ENCODE peak calls at places on chromosomes 4 and X, in six cellular contexts. H, M, V, R, Q and S are unnamed samples.
A peak's percentile ranks its signal among the peaks of the same experiment; 100 is the strongest.

GRCh38 chr4:36348403-36348938 is 67.1 kb downstream of the DTHD1 start:
- DNase-seq in H (no peak), M (no peak), V (no peak), R (no peak), Q (peak; percentile 66), S (no peak)

GRCh38 chrX:150873616-150874015 is 24.9 kb downstream of the CD99L2 start:
- DNase-seq in H (no peak), M (peak; percentile 6), V (peak; percentile 12), R (no peak), Q (no peak), S (no peak)

GRCh38 chrX:14700982-14701381 is 171.6 kb downstream of the GLRA2 start:
- DNase-seq in H (no peak), M (no peak), V (no peak), R (no peak), Q (no peak), S (no peak)

GRCh38 chrX:39769748-39770147 is 328.0 kb downstream of the BCOR start:
- DNase-seq in H (no peak), M (no peak), V (no peak), R (no peak), Q (no peak), S (no peak)

GRCh38 chr4:138013625-138014024 is 228.5 kb downstream of the SLC7A11 start:
- DNase-seq in H (no peak), M (no peak), V (no peak), R (no peak), Q (no peak), S (no peak)

GRCh38 chr4:164768516-164768915 is 14.6 kb downstream of the SMIM31 start:
- DNase-seq in H (no peak), M (peak; percentile 6), V (no peak), R (no peak), Q (no peak), S (peak; percentile 40)

GRCh38 chrX:13001961-13002671 is 27.2 kb downstream of the TMSB4X start:
- DNase-seq in H (no peak), M (no peak), V (no peak), R (no peak), Q (no peak), S (no peak)

GRCh38 chr4:94486372-94486801 is 34.6 kb downstream of the PDLIM5 start:
- DNase-seq in H (no peak), M (no peak), V (peak; percentile 82), R (no peak), Q (no peak), S (peak; percentile 30)

GRCh38 chrX:36897690-36898089 is 110.5 kb upstream of the FAM47C start:
- DNase-seq in H (no peak), M (no peak), V (no peak), R (no peak), Q (no peak), S (no peak)

GRCh38 chr4:18980516-18981233 is 959.1 kb upstream of the LCORL start:
- DNase-seq in H (no peak), M (no peak), V (no peak), R (no peak), Q (peak; percentile 19), S (no peak)

GRCh38 chrX:39652336-39652735 is 445.4 kb downstream of the BCOR start:
- DNase-seq in H (no peak), M (peak; percentile 6), V (peak; percentile 1), R (peak; percentile 59), Q (no peak), S (no peak)

GRCh38 chr4:2941138-2942036 is 21.8 kb downstream of the NOP14 start:
- DNase-seq in H (no peak), M (no peak), V (no peak), R (no peak), Q (no peak), S (no peak)

GRCh38 chr4:56907009-56907408 is 691 bp upstream of the REST start:
- DNase-seq in H (no peak), M (no peak), V (no peak), R (peak; percentile 11), Q (no peak), S (no peak)

DNA sequence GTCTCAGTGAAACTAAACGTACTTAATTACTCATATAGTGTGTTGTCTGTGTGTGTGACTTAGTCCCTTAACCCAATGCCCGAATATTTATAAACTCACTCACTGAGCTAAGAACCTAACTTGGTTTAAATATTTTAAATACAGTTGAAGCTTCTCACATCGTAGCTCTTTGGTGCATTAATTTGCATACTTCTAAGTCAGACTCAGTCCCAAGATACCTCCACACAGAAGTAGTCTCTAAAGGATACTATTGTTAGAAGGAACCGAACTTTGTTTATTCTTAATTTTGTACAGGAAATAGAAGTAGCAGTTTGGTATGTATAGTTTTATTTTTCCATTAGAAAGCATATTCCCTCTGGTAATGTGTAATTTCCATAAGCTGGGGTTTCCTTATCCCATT is 54.0 kb upstream of the NKAP start:
- DNase-seq in H (no peak), M (no peak), V (no peak), R (no peak), Q (no peak), S (no peak)
- TF ChIP-seq EZH2 in H (no peak), M (no peak), V (no peak), R (no peak), Q (no peak), S (no peak)

DNA sequence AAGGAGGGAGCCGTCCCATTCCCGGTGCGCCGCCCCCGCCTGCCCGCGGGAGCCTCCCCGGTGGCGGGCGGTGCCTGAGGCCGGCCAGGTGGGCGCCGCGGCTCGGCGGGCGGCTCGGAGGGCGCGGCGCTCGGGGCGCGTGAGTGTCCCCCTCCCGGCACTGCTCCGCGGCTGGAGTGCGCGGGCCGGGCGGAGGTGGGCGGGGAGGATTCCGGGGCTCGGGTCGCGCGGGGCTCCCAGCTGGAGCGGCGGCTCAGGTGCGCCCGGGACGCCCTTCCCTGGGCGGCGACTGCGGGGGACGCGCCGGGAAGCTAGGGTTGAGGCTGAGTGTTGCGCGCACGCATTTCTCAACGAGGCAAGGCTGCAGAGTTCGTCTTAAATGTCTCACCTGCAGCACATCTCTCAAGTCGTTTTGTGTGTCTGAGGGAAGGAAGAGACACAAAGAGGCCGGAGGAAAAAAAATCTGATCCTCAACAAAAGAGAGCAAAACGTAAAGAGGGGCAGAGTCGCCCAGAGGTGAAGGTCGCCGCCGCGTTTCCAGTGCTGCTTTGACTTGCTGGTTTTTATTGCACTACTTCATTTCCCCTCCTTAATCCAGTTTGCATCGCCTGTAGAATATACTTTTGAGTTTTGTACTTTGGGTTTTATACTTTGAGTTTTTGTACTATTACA is 106.7 kb upstream of the STOX2 start:
- DNase-seq in H (no peak), M (no peak), V (no peak), R (no peak), Q (no peak), S (no peak)
- TF ChIP-seq POLR2AphosphoS5 in H (no peak), M (no peak), V (no peak), R (no peak), Q (no peak), S (no peak)

DNA sequence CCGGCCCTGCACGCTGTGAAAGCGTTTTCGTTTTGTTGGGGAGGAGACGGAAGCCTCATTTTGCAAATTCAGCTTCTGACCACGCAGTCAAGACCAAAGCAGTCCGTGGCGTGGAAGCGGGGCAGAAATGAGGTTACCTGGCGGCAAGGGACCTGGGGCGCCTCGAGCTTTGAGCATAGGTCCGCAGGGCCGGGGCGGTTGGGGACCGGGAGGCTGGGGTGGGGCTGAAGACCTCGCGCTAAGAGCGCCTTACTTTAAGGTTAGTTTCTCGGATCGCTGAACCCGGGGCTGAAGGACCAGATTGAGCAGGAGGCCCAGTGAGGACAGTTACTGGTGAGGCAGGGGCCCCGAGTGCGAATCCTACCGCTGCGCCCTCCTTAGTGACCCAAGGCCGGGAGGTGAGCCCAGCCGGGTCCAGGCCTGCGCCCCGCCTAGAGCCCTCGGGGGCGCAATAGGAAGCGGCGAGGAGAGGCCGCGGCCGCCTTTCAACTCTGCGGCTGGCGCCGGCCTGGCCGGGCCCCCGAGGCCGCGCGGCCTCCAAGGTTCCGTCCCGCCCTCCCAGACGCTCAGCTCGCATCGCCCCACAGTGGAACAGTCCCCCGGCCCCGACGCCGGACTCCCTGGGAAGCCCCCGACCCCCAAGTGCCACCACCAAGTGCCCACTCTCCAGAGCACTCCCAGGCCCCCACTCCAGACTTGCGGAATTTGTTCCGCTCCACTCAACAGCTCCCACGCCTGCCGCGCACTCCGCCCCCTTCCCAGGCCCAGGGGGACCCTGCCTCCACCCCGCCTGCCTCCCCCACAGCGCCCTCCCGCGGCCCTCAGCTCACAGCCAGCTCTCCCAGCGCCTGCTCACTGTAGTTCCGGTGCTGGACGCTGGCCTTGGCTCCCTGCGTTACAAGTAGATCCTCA is 7.6 kb downstream of the MSX1 start:
- DNase-seq in H (no peak), M (no peak), V (no peak), R (no peak), Q (no peak), S (no peak)
- TF ChIP-seq EZH2 in H (no peak), M (no peak), V (no peak), R (no peak), Q (no peak), S (no peak)

GRCh38 chr4:159227984-159228383 is 125.1 kb downstream of the RAPGEF2 start:
- DNase-seq in H (peak; percentile 3), M (peak; percentile 48), V (peak; percentile 91), R (no peak), Q (no peak), S (no peak)
- TF ChIP-seq POLR2AphosphoS5 in H (no peak), M (no peak), V (peak; percentile 73), R (no peak), Q (no peak), S (no peak)

GRCh38 chr4:141130947-141131545 is 2.2 kb downstream of the RNF150 start:
- DNase-seq in H (no peak), M (no peak), V (no peak), R (no peak), Q (no peak), S (no peak)

GRCh38 chr4:141132689-141133145 is 552 bp downstream of the RNF150 start:
- DNase-seq in H (no peak), M (no peak), V (no peak), R (no peak), Q (no peak), S (no peak)

GRCh38 chr4:141133146-141134006 is at the start of gene RNF150:
- DNase-seq in H (peak; percentile 65), M (no peak), V (peak; percentile 79), R (peak; percentile 51), Q (peak; percentile 9), S (peak; percentile 83)

GRCh38 chr4:141134051-141134450 is 782 bp upstream of the RNF150 start:
- DNase-seq in H (no peak), M (no peak), V (no peak), R (no peak), Q (no peak), S (no peak)

DNA sequence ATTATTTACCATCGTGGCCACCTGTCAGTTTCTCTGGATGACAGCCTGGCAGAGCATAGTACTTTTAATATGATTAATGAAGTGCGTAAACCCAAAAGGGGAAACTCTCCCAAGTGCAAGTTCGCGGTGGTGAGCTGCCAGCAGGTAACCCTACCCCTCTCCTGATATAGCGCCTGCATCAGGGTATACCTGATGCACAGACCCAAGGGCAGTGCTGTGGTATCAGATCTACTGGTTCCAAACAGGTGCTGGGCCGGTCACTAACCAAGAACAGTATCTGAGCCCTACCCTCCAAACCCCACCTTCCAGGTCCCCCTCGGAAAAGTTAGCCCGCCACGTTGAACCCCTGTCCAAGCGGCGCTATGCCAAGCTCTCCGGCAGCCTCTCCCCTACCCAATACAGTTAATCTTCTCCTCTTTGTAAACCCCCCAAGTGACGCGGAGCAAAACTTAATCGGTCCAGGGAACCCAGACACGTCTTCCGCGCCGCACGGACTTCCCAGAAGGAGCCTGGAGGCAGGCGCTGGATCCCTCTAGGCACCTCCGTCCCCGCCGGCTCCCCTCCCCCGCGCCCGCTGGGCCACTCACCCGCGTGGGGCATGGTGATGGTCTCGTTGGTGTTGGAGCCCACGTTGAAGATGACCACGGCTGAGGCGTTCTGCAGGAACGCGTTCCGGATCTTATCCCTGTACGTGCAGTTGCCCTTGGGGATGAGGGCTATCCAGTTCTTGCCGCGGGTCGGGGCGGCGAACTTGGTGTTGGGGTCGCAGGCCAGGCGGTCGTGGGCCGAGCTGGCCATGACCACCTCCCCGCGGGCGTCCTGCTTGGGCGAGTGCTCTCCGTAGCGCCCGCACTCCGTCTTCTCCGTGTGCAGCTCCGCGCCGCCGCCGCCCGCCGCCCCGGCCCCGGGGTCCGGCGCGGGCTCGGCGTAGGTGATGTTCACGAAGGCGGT is 1.3 kb downstream of the RNF150 start:
- DNase-seq in H (no peak), M (no peak), V (peak; percentile 30), R (no peak), Q (no peak), S (no peak)
- TF ChIP-seq EZH2 in H (no peak), M (no peak), V (peak; percentile 69), R (no peak), Q (no peak), S (no peak)